ENCODE peak calls at places on chromosomes 7 and 10, in nine cellular contexts. T, O, H, V, W, S, I, D and R are unnamed samples.

GRCh38 chr7:99004216-99004615 is 125.9 kb downstream of the TRRAP start:
- DNase-seq in O (no peak), D (no peak), W (peak), S (no peak), I (no peak), T (no peak), H (peak), V (no peak), R (peak)

GRCh38 chr7:154649434-154649833 is 353.5 kb downstream of the PAXIP1 start:
- DNase-seq in S (no peak), W (no peak), V (no peak), T (no peak), H (no peak), I (no peak), D (no peak), O (no peak), R (no peak)

GRCh38 chr7:54783952-54784351 is 24.9 kb upstream of the SEC61G start:
- DNase-seq in W (no peak), T (no peak), D (no peak), S (no peak), I (no peak), O (no peak), V (no peak), H (no peak), R (no peak)

GRCh38 chr7:158710651-158711102 is 6.1 kb upstream of the NCAPG2 start:
- DNase-seq in O (no peak), W (no peak), V (no peak), H (no peak), D (peak), I (no peak), S (no peak), T (peak), R (peak)

GRCh38 chr10:71399946-71400345 is 3.2 kb downstream of the CDH23 start:
- DNase-seq in O (no peak), S (no peak), V (no peak), I (no peak), H (no peak), T (no peak), D (no peak), W (no peak), R (no peak)

GRCh38 chr7:131371411-131371810 is 43.7 kb downstream of the MKLN1 start:
- DNase-seq in O (no peak), W (no peak), I (no peak), S (no peak), V (no peak), D (no peak), H (no peak), T (no peak), R (no peak)

GRCh38 chr10:89164920-89165319 is 42.2 kb downstream of the CH25H start:
- DNase-seq in V (no peak), W (no peak), D (no peak), T (no peak), I (no peak), O (no peak), S (no peak), H (no peak), R (no peak)

GRCh38 chr10:2208106-2208505 is 470.8 kb upstream of the ADARB2 start:
- DNase-seq in W (no peak), H (no peak), D (no peak), T (no peak), I (no peak), S (no peak), V (no peak), O (no peak), R (no peak)

GRCh38 chr10:100370561-100370975 is 23.5 kb downstream of the SCD start:
- DNase-seq in I (no peak), H (peak), V (no peak), S (peak), O (no peak), T (no peak), W (no peak), D (no peak), R (no peak)

GRCh38 chr10:88848499-88848898 is 3.1 kb downstream of the ANKRD22 start:
- DNase-seq in W (no peak), T (peak), O (no peak), I (no peak), S (no peak), D (peak), H (no peak), V (no peak), R (peak)

GRCh38 chr7:151803841-151804240 is 73.1 kb downstream of the PRKAG2 start:
- DNase-seq in T (no peak), D (no peak), H (no peak), S (no peak), I (no peak), W (no peak), V (no peak), O (no peak), R (no peak)

GRCh38 chr7:143381427-143382125 is 431 bp downstream of the ZYX start:
- DNase-seq in V (peak), I (peak), S (peak), D (no peak), T (peak), H (peak), W (peak), O (no peak), R (peak)

GRCh38 chr7:75591467-75591866 is 99.3 kb downstream of the SPDYE5 start:
- DNase-seq in H (no peak), D (no peak), T (no peak), S (no peak), V (no peak), O (no peak), W (no peak), I (no peak), R (no peak)

GRCh38 chr10:51675088-51675487 is 24.3 kb downstream of the CSTF2T start:
- DNase-seq in I (no peak), T (peak), D (no peak), W (no peak), O (no peak), S (no peak), V (no peak), H (no peak), R (no peak)

GRCh38 chr7:66952343-66953043 is 31.5 kb downstream of the TMEM248 start:
- DNase-seq in O (no peak), D (no peak), S (no peak), W (peak), I (no peak), V (no peak), T (peak), H (no peak), R (peak)

GRCh38 chr10:86077871-86078638 is 288.5 kb downstream of the GRID1 start:
- DNase-seq in I (no peak), T (no peak), W (no peak), O (no peak), S (no peak), H (no peak), V (peak), D (no peak), R (no peak)

GRCh38 chr10:124259139-124259825 is 159.4 kb downstream of the OAT start:
- DNase-seq in I (peak), S (no peak), D (peak), H (peak), O (no peak), V (peak), T (peak), W (no peak), R (no peak)

GRCh38 chr10:101287922-101288638 is 58.8 kb upstream of the LBX1 start:
- DNase-seq in T (peak), W (peak), O (no peak), H (no peak), D (no peak), S (no peak), I (no peak), V (no peak), R (peak)

GRCh38 chr7:142626420-142627035 is 122.7 kb upstream of the PRSS1 start:
- DNase-seq in S (peak), I (peak), H (peak), D (peak), O (peak), T (peak), V (no peak), W (no peak), R (peak)

GRCh38 chr7:149587331-149587645 is 89.7 kb upstream of the ZNF746 start:
- DNase-seq in S (no peak), I (no peak), W (no peak), H (no peak), D (no peak), O (no peak), T (no peak), V (no peak), R (no peak)

GRCh38 chr7:105840981-105841749 is 35.2 kb downstream of the ATXN7L1 start:
- DNase-seq in I (no peak), O (no peak), V (no peak), D (no peak), W (no peak), T (no peak), S (no peak), H (no peak), R (no peak)

GRCh38 chr7:2033586-2034135 is 199.1 kb downstream of the MAD1L1 start:
- DNase-seq in S (no peak), H (no peak), D (no peak), I (no peak), W (peak), V (no peak), T (no peak), O (no peak), R (no peak)

GRCh38 chr10:103781329-103782061 is 73.9 kb downstream of the SH3PXD2A start:
- DNase-seq in T (peak), D (peak), W (peak), I (peak), O (no peak), V (no peak), S (peak), H (no peak), R (peak)

GRCh38 chr10:86401588-86402282 is 35.1 kb upstream of the GRID1 start:
- DNase-seq in S (no peak), I (peak), V (no peak), O (no peak), W (peak), T (peak), H (no peak), D (no peak), R (peak)

GRCh38 chr10:30068482-30069223 is 9.3 kb upstream of the JCAD start:
- DNase-seq in O (no peak), T (no peak), H (no peak), D (no peak), S (no peak), V (no peak), I (no peak), W (no peak), R (peak)

GRCh38 chr7:130276796-130277762 is 10.4 kb downstream of the CPA2 start:
- DNase-seq in I (no peak), W (no peak), V (no peak), H (peak), T (peak), D (no peak), S (no peak), O (peak), R (peak)

GRCh38 chr7:46776790-46777189 is 805.1 kb downstream of the TNS3 start:
- DNase-seq in O (no peak), T (peak), V (no peak), S (no peak), D (no peak), I (peak), H (no peak), W (no peak), R (peak)

GRCh38 chr7:38185938-38186337 is 7.9 kb downstream of the STARD3NL start:
- DNase-seq in V (no peak), H (no peak), T (no peak), W (no peak), I (no peak), O (no peak), D (peak), S (no peak), R (no peak)

GRCh38 chr10:34959786-34960185 is 130.4 kb downstream of the CUL2 start:
- DNase-seq in S (no peak), H (no peak), D (peak), T (no peak), O (no peak), W (no peak), I (peak), V (no peak), R (no peak)

GRCh38 chr7:29478218-29478617 is 85.4 kb upstream of the PRR15 start:
- DNase-seq in S (no peak), I (no peak), H (no peak), D (no peak), V (no peak), W (no peak), O (no peak), T (no peak), R (no peak)

GRCh38 chr7:51228386-51228958 is 88.1 kb downstream of the COBL start:
- DNase-seq in T (no peak), H (no peak), S (no peak), D (no peak), V (no peak), I (no peak), O (no peak), W (no peak), R (no peak)

GRCh38 chr7:151923097-151923876 is 33.0 kb upstream of the GALNTL5 start:
- DNase-seq in V (peak), I (no peak), W (no peak), S (no peak), H (no peak), O (no peak), T (peak), D (peak), R (no peak)